ENCODE peak calls at places on chromosomes 5 and 9, in seven cellular contexts. G, O, V, J, L, N and T are unnamed samples.

GRCh38 chr9:21402387-21403247 is 6.3 kb upstream of the IFNA8 start:
- DNase-seq in N (peak), O (no peak), V (peak), J (no peak), G (no peak), L (peak), T (no peak)

GRCh38 chr5:134127376-134127861 is 12.9 kb downstream of the TCF7 start:
- DNase-seq in N (no peak), O (no peak), V (peak), J (no peak), G (no peak), L (peak), T (no peak)

GRCh38 chr5:166724284-166724683 is 1567.2 kb upstream of the WWC1 start:
- DNase-seq in N (no peak), O (no peak), L (no peak), J (no peak), G (no peak), V (no peak), T (peak)

GRCh38 chr5:147858520-147858919 is 20.0 kb upstream of the SCGB3A2 start:
- DNase-seq in J (no peak), O (no peak), V (no peak), G (no peak), N (no peak), L (no peak), T (no peak)

GRCh38 chr9:121827251-121827967 is 176.0 kb downstream of the DAB2IP start:
- DNase-seq in N (no peak), O (no peak), V (no peak), G (peak), J (no peak), L (no peak), T (no peak)

GRCh38 chr5:30937070-30937469 is 256.4 kb upstream of the CDH6 start:
- DNase-seq in N (no peak), O (no peak), V (peak), L (no peak), G (no peak), J (no peak), T (no peak)

GRCh38 chr5:6818594-6819512 is 105.6 kb downstream of the TENT4A start:
- DNase-seq in O (no peak), N (no peak), J (no peak), G (no peak), L (no peak), V (peak), T (no peak)

GRCh38 chr9:27353405-27354229 is 56.7 kb upstream of the EQTN start:
- DNase-seq in N (no peak), J (peak), O (no peak), L (no peak), V (peak), G (no peak), T (no peak)

GRCh38 chr9:18474778-18475177 is 825 bp downstream of the ADAMTSL1 start:
- DNase-seq in O (no peak), J (no peak), N (no peak), G (no peak), L (peak), V (no peak), T (no peak)

GRCh38 chr5:172896465-172896864 is 62.4 kb downstream of the ERGIC1 start:
- DNase-seq in G (no peak), O (no peak), V (no peak), J (no peak), L (peak), N (no peak), T (no peak)

GRCh38 chr9:33221568-33221884 is 18.4 kb upstream of the SPINK4 start:
- DNase-seq in L (no peak), N (no peak), J (no peak), V (no peak), O (no peak), G (no peak), T (no peak)

GRCh38 chr9:136007906-136008692 is 46.9 kb upstream of the UBAC1 start:
- DNase-seq in G (no peak), V (peak), J (no peak), N (peak), O (no peak), L (no peak), T (no peak)

GRCh38 chr5:14417792-14418765 is 163.5 kb upstream of the OTULINL start:
- DNase-seq in O (no peak), V (no peak), J (no peak), L (peak), N (no peak), G (no peak), T (no peak)

GRCh38 chr9:21357479-21358290 is 7.0 kb upstream of the IFNA6 start:
- DNase-seq in N (no peak), V (no peak), O (no peak), G (no peak), L (peak), J (no peak), T (no peak)

GRCh38 chr5:139845846-139846681 is 50.5 kb downstream of the PSD2 start:
- DNase-seq in L (no peak), N (no peak), G (no peak), O (no peak), J (no peak), V (no peak), T (no peak)

GRCh38 chr5:132647473-132647872 is 10.5 kb upstream of the IL13 start:
- DNase-seq in N (no peak), J (no peak), V (no peak), L (no peak), O (no peak), G (no peak), T (no peak)

GRCh38 chr9:124873664-124874063 is 11.7 kb downstream of the ARPC5L start:
- DNase-seq in G (no peak), J (no peak), O (no peak), L (no peak), V (no peak), N (no peak), T (no peak)

GRCh38 chr5:34682926-34683623 is 26.9 kb downstream of the RAI14 start:
- DNase-seq in J (no peak), G (no peak), V (peak), L (no peak), O (no peak), N (no peak), T (no peak)

GRCh38 chr5:14039576-14039975 is 95.1 kb upstream of the DNAH5 start:
- DNase-seq in V (peak), O (no peak), J (no peak), N (no peak), L (no peak), G (no peak), T (no peak)

GRCh38 chr9:1879501-1879900 is 135.6 kb upstream of the SMARCA2 start:
- DNase-seq in L (no peak), N (no peak), V (no peak), J (peak), O (no peak), G (no peak), T (no peak)

GRCh38 chr5:35926389-35927051 is 11.9 kb downstream of the CAPSL start:
- DNase-seq in V (peak), J (no peak), O (no peak), N (no peak), G (no peak), L (peak), T (peak)

GRCh38 chr5:150595466-150596031 is 44.9 kb upstream of the SYNPO start:
- DNase-seq in O (no peak), J (no peak), V (no peak), L (no peak), N (no peak), G (no peak), T (no peak)

GRCh38 chr5:96381526-96381925 is 51.5 kb downstream of the PCSK1 start:
- DNase-seq in J (no peak), O (no peak), G (no peak), V (peak), N (no peak), L (no peak), T (peak)

GRCh38 chr9:100150209-100150608 is 51.2 kb downstream of the INVS start:
- DNase-seq in G (no peak), V (no peak), O (no peak), L (peak), N (no peak), J (no peak), T (no peak)

GRCh38 chr9:120876842-120877240 is at the start of gene PHF19:
- DNase-seq in O (no peak), V (peak), J (no peak), L (peak), G (peak), N (peak), T (no peak)

GRCh38 chr5:132500931-132501628 is 10.5 kb upstream of the IRF1 start:
- DNase-seq in G (no peak), J (no peak), V (peak), O (no peak), N (peak), L (peak), T (peak)